ENCODE peak calls at places on chromosomes 16 and 17, in eight cellular contexts. F is SHP77; A is COLO829; P is iris pigment epithelial cell; E is activated CD4-positive, alpha-beta T cell treated with anti-CD3 and anti-CD28 coated beads, Interleukin-2, amount 10 ng/mL, durations not matched to agents 7 days and 5 days; U is D341Med; S is GM03348; I is fibroblast of the aortic adventitia. Z is an unnamed sample.

GRCh38 chr16:1108299-1109252 is 12.5 kb upstream of the C1QTNF8 start:
- DNase-seq in S (peak; percentile 45), P (no peak), U (no peak), I (peak; percentile 34), A (no peak), F (peak; percentile 67), E (no peak), Z (no peak)

GRCh38 chr16:85330694-85331188 is 218.5 kb upstream of the CIBAR2 start:
- DNase-seq in E (peak; percentile 35), P (peak; percentile 87), A (peak; percentile 63), S (peak; percentile 86), U (peak; percentile 73), I (peak; percentile 92), F (peak; percentile 79), Z (no peak)

GRCh38 chr17:74904687-74905409 is 11.4 kb upstream of the FADS6 start:
- DNase-seq in S (no peak), E (no peak), I (no peak), F (no peak), A (no peak), P (no peak), U (no peak), Z (no peak)

GRCh38 chr16:57692636-57693035 is 2.0 kb upstream of the DRC7 start:
- DNase-seq in A (no peak), U (no peak), E (no peak), S (no peak), I (no peak), F (no peak), P (no peak), Z (no peak)

GRCh38 chr16:57616871-57617270 is 11.6 kb upstream of the ADGRG1 start:
- DNase-seq in E (no peak), F (no peak), U (no peak), S (no peak), P (no peak), A (no peak), I (no peak), Z (no peak)

GRCh38 chr17:67879662-67880061 is 54.4 kb downstream of the BPTF start:
- DNase-seq in P (no peak), S (no peak), E (no peak), U (peak; percentile 59), I (peak; percentile 6), F (no peak), A (no peak), Z (no peak)

GRCh38 chr16:20747030-20747816 is 5.6 kb upstream of the THUMPD1 start:
- DNase-seq in E (no peak), U (no peak), F (no peak), I (no peak), P (no peak), A (no peak), S (no peak), Z (no peak)

GRCh38 chr17:61407211-61407911 is 7.7 kb downstream of the TBX2 start:
- DNase-seq in F (no peak), S (no peak), P (no peak), A (no peak), U (no peak), I (no peak), E (no peak), Z (peak; percentile 51)

GRCh38 chr17:71511266-71511995 is 609.4 kb upstream of the SOX9 start:
- DNase-seq in E (no peak), I (no peak), S (no peak), A (no peak), F (no peak), U (no peak), P (no peak), Z (no peak)

GRCh38 chr17:35244345-35245195 is 1.7 kb downstream of the SLFN5 start:
- DNase-seq in I (peak; percentile 93), P (peak; percentile 91), E (peak; percentile 89), F (no peak), S (peak; percentile 79), A (peak; percentile 95), U (no peak), Z (peak; percentile 89)

GRCh38 chr17:64687959-64688358 is 25.9 kb upstream of the SMURF2 start:
- DNase-seq in A (no peak), S (peak; percentile 78), F (no peak), U (no peak), E (no peak), P (peak; percentile 56), I (peak; percentile 89), Z (no peak)

GRCh38 chr17:74134991-74135390 is 68.5 kb upstream of the RPL38 start:
- DNase-seq in E (no peak), F (no peak), P (no peak), A (no peak), I (no peak), S (no peak), U (peak; percentile 89), Z (no peak)

GRCh38 chr16:26795184-26795583 is 271.5 kb upstream of the C16orf82 start:
- DNase-seq in F (peak; percentile 61), I (no peak), U (no peak), S (no peak), A (no peak), P (no peak), E (peak; percentile 37), Z (peak; percentile 50)

GRCh38 chr17:69870751-69871199 is 204.2 kb upstream of the KCNJ16 start:
- DNase-seq in F (no peak), I (peak; percentile 75), E (no peak), A (no peak), U (no peak), P (peak; percentile 54), S (peak; percentile 56), Z (no peak)

GRCh38 chr16:88770459-88771293 is 14.3 kb downstream of the PIEZO1 start:
- DNase-seq in F (peak; percentile 61), P (peak; percentile 91), U (peak; percentile 89), E (no peak), A (no peak), I (no peak), S (no peak), Z (no peak)

GRCh38 chr17:49566668-49567071 is 9.0 kb upstream of the NXPH3 start:
- DNase-seq in S (no peak), U (no peak), F (no peak), A (no peak), E (no peak), P (no peak), I (no peak), Z (no peak)

GRCh38 chr16:78783570-78784079 is 684.2 kb downstream of the WWOX start:
- DNase-seq in U (no peak), A (no peak), S (no peak), E (no peak), P (no peak), I (no peak), F (no peak), Z (no peak)

GRCh38 chr17:77423589-77424451 is 283.1 kb downstream of the SEC14L1 start:
- DNase-seq in U (no peak), S (peak; percentile 89), F (no peak), A (peak; percentile 60), I (peak; percentile 99), P (peak; percentile 89), E (no peak), Z (no peak)

GRCh38 chr17:48161127-48161905 is 53.8 kb downstream of the SNX11 start:
- DNase-seq in A (no peak), P (no peak), S (no peak), I (no peak), U (no peak), F (no peak), E (no peak), Z (no peak)

GRCh38 chr17:7825206-7825980 is 8.6 kb upstream of the KDM6B start:
- DNase-seq in F (peak; percentile 18), P (no peak), S (no peak), I (peak; percentile 79), A (no peak), U (no peak), E (no peak), Z (no peak)

GRCh38 chr17:42989726-42990652 is 8.2 kb upstream of the RPL27 start:
- DNase-seq in F (no peak), P (peak; percentile 66), S (no peak), A (no peak), I (no peak), U (no peak), E (no peak), Z (no peak)

GRCh38 chr17:46986401-46986800 is 7.3 kb upstream of the RPRML start:
- DNase-seq in U (no peak), E (no peak), S (no peak), F (no peak), P (no peak), A (no peak), I (no peak), Z (no peak)

GRCh38 chr16:31351937-31352315 is 3.0 kb upstream of the ITGAX start:
- DNase-seq in I (no peak), S (no peak), U (no peak), F (no peak), P (peak; percentile 3), E (no peak), A (no peak), Z (peak; percentile 73)

GRCh38 chr17:1718362-1719165 is 5.9 kb upstream of the WDR81 start:
- DNase-seq in S (no peak), F (no peak), U (no peak), E (no peak), A (no peak), P (no peak), I (no peak), Z (no peak)

GRCh38 chr17:39134878-39135277 is 16.6 kb downstream of the PLXDC1 start:
- DNase-seq in S (no peak), I (no peak), U (no peak), E (no peak), F (no peak), P (peak; percentile 45), A (no peak), Z (no peak)

GRCh38 chr17:28534740-28535375 is 17.6 kb downstream of the UNC119 start:
- DNase-seq in U (no peak), P (no peak), F (no peak), S (no peak), E (no peak), I (no peak), A (no peak), Z (no peak)

GRCh38 chr17:27293359-27293897 is 486 bp upstream of the WSB1 start:
- DNase-seq in S (peak; percentile 7), E (peak; percentile 11), A (no peak), U (peak; percentile 56), I (no peak), F (no peak), P (no peak), Z (peak; percentile 56)